ENCODE peak calls at places on chromosomes 6 and 20, in five cellular contexts. One of them, this sample, is unnamed.

GRCh38 chr6:37396571-37397185 is 36.3 kb upstream of the CMTR1 start:
- DNase-seq in suprapubic skin: no peak
- DNase-seq in tibial artery: no peak
- DNase-seq in esophagus squamous epithelium: no peak
- DNase-seq in GM12864: no peak
- DNase-seq in this sample: peak

GRCh38 chr20:29742699-29743100 is 1514.8 kb upstream of the DEFB115 start:
- DNase-seq in tibial artery: no peak
- DNase-seq in esophagus squamous epithelium: no peak
- DNase-seq in GM12864: no peak
- DNase-seq in suprapubic skin: no peak
- DNase-seq in this sample: no peak

GRCh38 chr20:39398656-39399055 is 436.5 kb downstream of the DHX35 start:
- DNase-seq in suprapubic skin: no peak
- DNase-seq in GM12864: no peak
- DNase-seq in esophagus squamous epithelium: no peak
- DNase-seq in tibial artery: no peak
- DNase-seq in this sample: no peak

GRCh38 chr6:23445157-23445710 is 680.8 kb upstream of the NRSN1 start:
- DNase-seq in tibial artery: no peak
- DNase-seq in suprapubic skin: no peak
- DNase-seq in esophagus squamous epithelium: no peak
- DNase-seq in GM12864: no peak
- DNase-seq in this sample: no peak

GRCh38 chr6:110530671-110531070 is 54.3 kb upstream of the SLC22A16 start:
- DNase-seq in esophagus squamous epithelium: no peak
- DNase-seq in tibial artery: no peak
- DNase-seq in suprapubic skin: no peak
- DNase-seq in GM12864: no peak
- DNase-seq in this sample: no peak

GRCh38 chr6:27230758-27231111 is 16.8 kb upstream of the PRSS16 start:
- DNase-seq in suprapubic skin: no peak
- DNase-seq in GM12864: no peak
- DNase-seq in tibial artery: no peak
- DNase-seq in esophagus squamous epithelium: no peak
- DNase-seq in this sample: no peak

GRCh38 chr20:45323731-45324130 is 15.6 kb upstream of the MATN4 start:
- DNase-seq in suprapubic skin: no peak
- DNase-seq in tibial artery: no peak
- DNase-seq in GM12864: no peak
- DNase-seq in esophagus squamous epithelium: no peak
- DNase-seq in this sample: no peak

GRCh38 chr6:157438611-157439109 is 57.7 kb downstream of the ZDHHC14 start:
- DNase-seq in GM12864: no peak
- DNase-seq in suprapubic skin: no peak
- DNase-seq in esophagus squamous epithelium: no peak
- DNase-seq in tibial artery: no peak
- DNase-seq in this sample: no peak

GRCh38 chr6:156538875-156539660 is 238.1 kb upstream of the ARID1B start:
- DNase-seq in tibial artery: no peak
- DNase-seq in suprapubic skin: no peak
- DNase-seq in esophagus squamous epithelium: no peak
- DNase-seq in GM12864: no peak
- DNase-seq in this sample: no peak

GRCh38 chr6:73893696-73894095 is 197.7 kb downstream of the CD109 start:
- DNase-seq in suprapubic skin: no peak
- DNase-seq in esophagus squamous epithelium: no peak
- DNase-seq in GM12864: no peak
- DNase-seq in tibial artery: no peak
- DNase-seq in this sample: no peak

GRCh38 chr20:41391587-41392001 is 25.0 kb upstream of the EMILIN3 start:
- DNase-seq in tibial artery: no peak
- DNase-seq in GM12864: no peak
- DNase-seq in suprapubic skin: no peak
- DNase-seq in esophagus squamous epithelium: no peak
- DNase-seq in this sample: no peak

GRCh38 chr6:167963589-167964057 is 33.8 kb upstream of the KIF25 start:
- DNase-seq in GM12864: no peak
- DNase-seq in suprapubic skin: no peak
- DNase-seq in esophagus squamous epithelium: no peak
- DNase-seq in tibial artery: no peak
- DNase-seq in this sample: no peak

GRCh38 chr20:4773736-4774135 is 52.0 kb downstream of the PRND start:
- DNase-seq in suprapubic skin: no peak
- DNase-seq in GM12864: no peak
- DNase-seq in tibial artery: no peak
- DNase-seq in esophagus squamous epithelium: no peak
- DNase-seq in this sample: no peak

GRCh38 chr6:26197736-26198625 is 110.8 kb downstream of the HFE start:
- DNase-seq in suprapubic skin: no peak
- DNase-seq in tibial artery: no peak
- DNase-seq in GM12864: no peak
- DNase-seq in esophagus squamous epithelium: no peak
- DNase-seq in this sample: no peak

GRCh38 chr6:79453558-79454042 is 83.6 kb downstream of the LCA5 start:
- DNase-seq in GM12864: no peak
- DNase-seq in tibial artery: no peak
- DNase-seq in esophagus squamous epithelium: no peak
- DNase-seq in suprapubic skin: no peak
- DNase-seq in this sample: no peak

GRCh38 chr20:62642666-62643520 is 590 bp downstream of the SLCO4A1 start:
- DNase-seq in tibial artery: no peak
- DNase-seq in suprapubic skin: no peak
- DNase-seq in esophagus squamous epithelium: no peak
- DNase-seq in GM12864: no peak
- DNase-seq in this sample: no peak

GRCh38 chr6:30754631-30755030 is 10.3 kb upstream of the IER3 start:
- DNase-seq in tibial artery: no peak
- DNase-seq in esophagus squamous epithelium: no peak
- DNase-seq in GM12864: no peak
- DNase-seq in suprapubic skin: no peak
- DNase-seq in this sample: no peak

GRCh38 chr6:5511924-5512323 is 250.6 kb downstream of the FARS2 start:
- DNase-seq in esophagus squamous epithelium: no peak
- DNase-seq in tibial artery: no peak
- DNase-seq in GM12864: no peak
- DNase-seq in suprapubic skin: no peak
- DNase-seq in this sample: peak

GRCh38 chr6:1348675-1349074 is 36.8 kb downstream of the FOXQ1 start:
- DNase-seq in suprapubic skin: no peak
- DNase-seq in GM12864: no peak
- DNase-seq in esophagus squamous epithelium: no peak
- DNase-seq in tibial artery: no peak
- DNase-seq in this sample: no peak

GRCh38 chr6:8043221-8043620 is 21.0 kb downstream of the BLOC1S5 start:
- DNase-seq in esophagus squamous epithelium: no peak
- DNase-seq in tibial artery: no peak
- DNase-seq in suprapubic skin: no peak
- DNase-seq in GM12864: no peak
- DNase-seq in this sample: no peak

GRCh38 chr6:34888874-34889555 is at the start of gene ANKS1A:
- DNase-seq in GM12864: no peak
- DNase-seq in suprapubic skin: peak
- DNase-seq in tibial artery: peak
- DNase-seq in esophagus squamous epithelium: peak
- DNase-seq in this sample: no peak

GRCh38 chr6:144561455-144562043 is 276.4 kb downstream of the UTRN start:
- DNase-seq in tibial artery: no peak
- DNase-seq in GM12864: no peak
- DNase-seq in esophagus squamous epithelium: no peak
- DNase-seq in suprapubic skin: no peak
- DNase-seq in this sample: no peak

GRCh38 chr6:39060467-39061160 is 12.0 kb downstream of the GLP1R start:
- DNase-seq in esophagus squamous epithelium: no peak
- DNase-seq in suprapubic skin: no peak
- DNase-seq in GM12864: no peak
- DNase-seq in tibial artery: no peak
- DNase-seq in this sample: no peak

DNA sequence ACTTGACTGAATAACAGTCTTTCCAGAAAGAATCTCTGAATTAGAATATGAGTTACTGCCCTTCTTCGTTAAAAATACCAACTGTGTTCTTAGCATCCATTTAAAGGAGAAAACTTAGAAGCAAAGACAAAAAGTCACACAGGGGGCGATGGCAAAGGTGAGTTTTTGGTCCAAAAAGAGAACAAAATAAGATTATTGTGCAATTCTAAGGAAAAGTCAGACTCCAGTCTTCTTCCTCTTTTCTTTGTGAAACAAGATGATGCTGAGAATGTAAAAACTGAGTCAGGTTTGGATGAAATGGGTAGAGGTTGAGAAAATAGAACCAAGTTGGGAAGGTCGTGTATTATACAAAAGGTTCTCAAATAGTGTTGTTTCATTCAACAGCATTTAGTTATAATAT is 1.6 kb downstream of the CYB5R4 start:
- DNase-seq in esophagus squamous epithelium: no peak
- DNase-seq in GM12864: no peak
- DNase-seq in tibial artery: no peak
- DNase-seq in suprapubic skin: no peak
- DNase-seq in this sample: no peak
- H3K4me3 ChIP-seq in esophagus squamous epithelium: no peak
- H3K4me3 ChIP-seq in GM12864: peak
- H3K4me3 ChIP-seq in tibial artery: no peak
- H3K4me3 ChIP-seq in suprapubic skin: no peak
- H3K4me3 ChIP-seq in this sample: no peak

GRCh38 chr6:161882196-161882595 is 608.3 kb upstream of the AGPAT4 start:
- DNase-seq in GM12864: no peak
- DNase-seq in esophagus squamous epithelium: no peak
- DNase-seq in suprapubic skin: no peak
- DNase-seq in tibial artery: no peak
- DNase-seq in this sample: no peak
- TF ChIP-seq CTCF in GM12864: no peak
- TF ChIP-seq CTCF in esophagus squamous epithelium: no peak
- TF ChIP-seq CTCF in suprapubic skin: no peak
- TF ChIP-seq CTCF in tibial artery: no peak
- TF ChIP-seq CTCF in this sample: no peak

GRCh38 chr6:71419217-71419953 is 130.8 kb downstream of the OGFRL1 start:
- DNase-seq in GM12864: no peak
- DNase-seq in suprapubic skin: no peak
- DNase-seq in tibial artery: peak
- DNase-seq in esophagus squamous epithelium: no peak
- DNase-seq in this sample: no peak
- H3K4me3 ChIP-seq in GM12864: no peak
- H3K4me3 ChIP-seq in suprapubic skin: peak
- H3K4me3 ChIP-seq in tibial artery: peak
- H3K4me3 ChIP-seq in esophagus squamous epithelium: peak
- H3K4me3 ChIP-seq in this sample: peak

GRCh38 chr20:363319-364078 is 16.6 kb downstream of the NRSN2 start:
- DNase-seq in esophagus squamous epithelium: no peak
- DNase-seq in GM12864: no peak
- DNase-seq in suprapubic skin: no peak
- DNase-seq in tibial artery: no peak
- DNase-seq in this sample: no peak

GRCh38 chr20:361562-361961 is 14.7 kb downstream of the NRSN2 start:
- DNase-seq in tibial artery: no peak
- DNase-seq in esophagus squamous epithelium: no peak
- DNase-seq in suprapubic skin: no peak
- DNase-seq in GM12864: peak
- DNase-seq in this sample: no peak

GRCh38 chr20:364905-365794 is 15.4 kb upstream of the TRIB3 start:
- DNase-seq in esophagus squamous epithelium: no peak
- DNase-seq in GM12864: no peak
- DNase-seq in suprapubic skin: no peak
- DNase-seq in tibial artery: no peak
- DNase-seq in this sample: no peak

GRCh38 chr20:358891-359555 is 12.1 kb downstream of the NRSN2 start:
- DNase-seq in tibial artery: no peak
- DNase-seq in suprapubic skin: no peak
- DNase-seq in GM12864: no peak
- DNase-seq in esophagus squamous epithelium: no peak
- DNase-seq in this sample: no peak

DNA sequence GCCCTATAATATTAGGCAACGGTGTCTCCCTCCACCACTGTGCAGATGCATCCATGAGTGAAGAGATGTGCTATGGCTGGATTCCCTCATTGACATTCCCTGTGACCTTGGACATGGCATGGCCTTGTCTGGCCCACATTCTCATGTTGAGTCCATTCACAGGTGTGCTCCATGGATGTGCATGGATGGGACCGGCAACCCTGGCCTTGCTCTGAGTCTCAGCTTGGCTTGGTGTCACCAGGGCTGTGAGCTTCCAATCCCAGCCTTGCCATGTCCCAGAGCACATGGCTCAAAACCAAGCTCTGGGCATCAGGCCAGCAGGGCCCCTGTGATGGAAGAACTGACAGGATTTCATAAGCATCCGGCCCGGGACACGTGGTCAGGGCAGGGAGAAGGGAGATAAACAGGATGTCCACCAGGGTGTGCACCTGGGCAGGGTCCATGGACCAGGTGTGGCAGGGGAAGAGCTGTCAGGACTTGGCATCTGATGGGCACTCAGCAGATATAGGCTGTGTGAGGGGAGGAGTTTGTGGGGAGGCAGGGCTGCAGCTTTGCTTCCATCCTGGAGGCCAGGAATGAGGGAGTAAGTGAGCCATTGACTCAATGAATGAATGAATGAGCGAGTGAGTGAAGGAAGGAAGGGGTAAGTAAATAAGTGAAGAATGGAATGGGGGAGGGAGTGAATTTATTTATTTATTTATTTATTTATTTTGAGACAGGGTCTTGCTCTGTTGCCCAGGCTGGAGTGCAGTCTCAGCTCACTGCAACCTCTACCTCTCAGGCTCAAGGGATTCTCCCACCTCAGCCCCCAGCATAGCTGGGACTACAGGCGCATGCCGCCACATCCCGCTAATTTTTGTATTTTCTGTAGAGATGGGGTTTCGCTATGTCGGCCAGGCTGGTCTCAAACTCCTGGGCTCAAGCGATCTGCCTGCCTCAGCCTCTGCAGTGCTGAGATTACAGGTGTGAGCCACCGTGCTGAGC is 15.7 kb downstream of the NRSN2 start:
- DNase-seq in esophagus squamous epithelium: peak
- DNase-seq in suprapubic skin: no peak
- DNase-seq in tibial artery: peak
- DNase-seq in GM12864: peak
- DNase-seq in this sample: no peak
- TF ChIP-seq CTCF in esophagus squamous epithelium: peak
- TF ChIP-seq CTCF in suprapubic skin: peak
- TF ChIP-seq CTCF in tibial artery: peak
- TF ChIP-seq CTCF in GM12864: peak
- TF ChIP-seq CTCF in this sample: peak

GRCh38 chr20:57396212-57396611 is 5.0 kb downstream of the RBM38 start:
- DNase-seq in tibial artery: no peak
- DNase-seq in GM12864: no peak
- DNase-seq in suprapubic skin: no peak
- DNase-seq in esophagus squamous epithelium: no peak
- DNase-seq in this sample: no peak
- H3K4me3 ChIP-seq in tibial artery: no peak
- H3K4me3 ChIP-seq in GM12864: no peak
- H3K4me3 ChIP-seq in suprapubic skin: no peak
- H3K4me3 ChIP-seq in esophagus squamous epithelium: no peak
- H3K4me3 ChIP-seq in this sample: no peak

DNA sequence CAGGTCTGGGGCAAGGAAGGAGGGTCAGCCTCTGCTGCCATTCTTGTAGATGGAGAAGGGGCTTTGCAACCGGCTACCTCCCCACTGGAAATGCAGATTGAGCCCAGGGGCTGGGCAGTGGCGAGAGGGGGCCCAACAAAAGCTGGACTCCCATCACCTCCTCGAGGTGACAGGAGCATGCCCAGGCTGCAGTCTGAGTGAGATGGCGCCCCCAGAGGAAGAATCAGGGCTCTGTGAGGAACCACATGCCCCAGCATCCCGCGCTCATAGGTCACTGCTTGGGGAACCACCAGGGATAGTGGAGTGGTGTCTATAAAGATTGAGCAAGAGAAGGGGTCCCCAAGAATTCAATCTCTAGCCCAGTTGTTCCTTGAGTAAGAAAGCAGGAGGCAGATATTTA is 31.6 kb upstream of the NEDD9 start:
- DNase-seq in suprapubic skin: no peak
- DNase-seq in GM12864: no peak
- DNase-seq in esophagus squamous epithelium: no peak
- DNase-seq in tibial artery: no peak
- DNase-seq in this sample: no peak
- TF ChIP-seq CTCF in suprapubic skin: no peak
- TF ChIP-seq CTCF in GM12864: no peak
- TF ChIP-seq CTCF in esophagus squamous epithelium: no peak
- TF ChIP-seq CTCF in tibial artery: no peak
- TF ChIP-seq CTCF in this sample: no peak